ENCODE peak calls at places on chromosomes 6 and 20, in four cellular contexts. Z is left ventricle myocardium inferior, N is fibroblast of lung, X is heart left ventricle. J is an unnamed sample.

GRCh38 chr6:111763381-111763780 is 109.9 kb downstream of the FYN start:
- DNase-seq in Z (no peak), N (peak), X (no peak), J (no peak)

GRCh38 chr6:159092631-159093030 is 47.8 kb upstream of the TAGAP start:
- DNase-seq in Z (no peak), N (peak), X (no peak), J (no peak)

GRCh38 chr20:43537921-43538854 is 20.6 kb upstream of the SGK2 start:
- DNase-seq in Z (peak), N (peak), X (peak), J (peak)

GRCh38 chr6:153084393-153084792 is 46.7 kb downstream of the RGS17 start:
- DNase-seq in Z (no peak), N (peak), X (no peak), J (no peak)

GRCh38 chr6:142207265-142207877 is 60.3 kb downstream of the VTA1 start:
- DNase-seq in Z (peak), N (peak), X (peak), J (peak)

GRCh38 chr6:27188885-27189418 is 58.5 kb upstream of the PRSS16 start:
- DNase-seq in Z (peak), N (peak), X (peak), J (peak)

GRCh38 chr6:104955491-104955890 is 1.4 kb upstream of the LIN28B start:
- DNase-seq in Z (no peak), N (no peak), X (no peak), J (no peak)

GRCh38 chr6:87590989-87591388 is 1.1 kb downstream of the ORC3 start:
- DNase-seq in Z (no peak), N (no peak), X (no peak), J (no peak)

GRCh38 chr20:51350941-51351631 is 191.4 kb downstream of the NFATC2 start:
- DNase-seq in Z (no peak), N (peak), X (no peak), J (no peak)

GRCh38 chr6:113635222-113635970 is 221.7 kb upstream of the MARCKS start:
- DNase-seq in Z (no peak), N (no peak), X (no peak), J (no peak)

GRCh38 chr6:169622618-169623017 is 79.2 kb downstream of the WDR27 start:
- DNase-seq in Z (no peak), N (peak), X (no peak), J (no peak)

GRCh38 chr6:70234561-70235236 is 68.2 kb downstream of the COL9A1 start:
- DNase-seq in Z (no peak), N (no peak), X (no peak), J (no peak)

GRCh38 chr20:20606046-20606445 is 106.4 kb downstream of the RALGAPA2 start:
- DNase-seq in Z (no peak), N (no peak), X (no peak), J (no peak)

GRCh38 chr20:49891486-49891885 is 23.8 kb downstream of the SPATA2 start:
- DNase-seq in Z (no peak), N (no peak), X (no peak), J (no peak)

GRCh38 chr20:48102821-48103635 is 317.7 kb upstream of the SULF2 start:
- DNase-seq in Z (no peak), N (no peak), X (no peak), J (no peak)

GRCh38 chr6:109962271-109962670 is 15.8 kb upstream of the GPR6 start:
- DNase-seq in Z (no peak), N (no peak), X (no peak), J (no peak)

GRCh38 chr6:39377530-39377929 is 55.0 kb upstream of the KCNK16 start:
- DNase-seq in Z (peak), N (peak), X (peak), J (peak)

GRCh38 chr6:37092851-37093727 is 76.9 kb upstream of the PIM1 start:
- DNase-seq in Z (peak), N (no peak), X (no peak), J (no peak)

GRCh38 chr20:1414982-1415381 is 22.1 kb upstream of the FKBP1A start:
- DNase-seq in Z (no peak), N (no peak), X (no peak), J (no peak)

GRCh38 chr6:19332806-19333460 is 504.2 kb upstream of the ID4 start:
- DNase-seq in Z (no peak), N (no peak), X (no peak), J (no peak)

GRCh38 chr6:110934499-110934898 is 24.0 kb upstream of the GTF3C6 start:
- DNase-seq in Z (no peak), N (no peak), X (no peak), J (no peak)

GRCh38 chr6:78863576-78863975 is 3.8 kb upstream of the IRAK1BP1 start:
- DNase-seq in Z (no peak), N (no peak), X (no peak), J (no peak)

GRCh38 chr6:111809264-111809663 is 64.0 kb downstream of the FYN start:
- DNase-seq in Z (no peak), N (no peak), X (no peak), J (no peak)

GRCh38 chr6:81747327-81747726 is 5.2 kb downstream of the TENT5A start:
- DNase-seq in Z (no peak), N (no peak), X (no peak), J (no peak)

GRCh38 chr6:68778356-68779020 is 143.4 kb downstream of the ADGRB3 start:
- DNase-seq in Z (no peak), N (peak), X (peak), J (peak)

GRCh38 chr6:4486543-4487319 is 289.5 kb upstream of the CDYL start:
- DNase-seq in Z (no peak), N (no peak), X (no peak), J (no peak)

GRCh38 chr6:41733707-41734665 is 1.4 kb downstream of the TFEB start:
- DNase-seq in Z (peak), N (peak), X (peak), J (peak)
- H3K27ac ChIP-seq in Z (peak), N (peak), X (peak), J (peak)

GRCh38 chr20:46111836-46112212 is 6.3 kb upstream of the CD40 start:
- DNase-seq in Z (no peak), N (no peak), X (no peak), J (no peak)
- TF ChIP-seq CTCF in Z (no peak), N (no peak), X (no peak), J (no peak)

GRCh38 chr6:151257984-151258445 is 18.2 kb downstream of the AKAP12 start:
- DNase-seq in Z (no peak), N (peak), X (no peak), J (no peak)
- H3K27ac ChIP-seq in Z (peak), N (no peak), X (no peak), J (no peak)

GRCh38 chr6:90369651-90370050 is 73.0 kb upstream of the BACH2 start:
- DNase-seq in Z (no peak), N (no peak), X (no peak), J (no peak)
- TF ChIP-seq CTCF in Z (no peak), N (no peak), X (no peak), J (no peak)

GRCh38 chr20:15555913-15556312 is 1017.3 kb downstream of the KIF16B start:
- DNase-seq in Z (no peak), N (no peak), X (no peak), J (no peak)
- H3K27ac ChIP-seq in Z (no peak), N (no peak), X (no peak), J (no peak)

GRCh38 chr6:33958863-33959651 is 155.3 kb upstream of the MLN start:
- DNase-seq in Z (no peak), N (no peak), X (no peak), J (no peak)
- TF ChIP-seq CTCF in Z (no peak), N (no peak), X (no peak), J (no peak)

DNA sequence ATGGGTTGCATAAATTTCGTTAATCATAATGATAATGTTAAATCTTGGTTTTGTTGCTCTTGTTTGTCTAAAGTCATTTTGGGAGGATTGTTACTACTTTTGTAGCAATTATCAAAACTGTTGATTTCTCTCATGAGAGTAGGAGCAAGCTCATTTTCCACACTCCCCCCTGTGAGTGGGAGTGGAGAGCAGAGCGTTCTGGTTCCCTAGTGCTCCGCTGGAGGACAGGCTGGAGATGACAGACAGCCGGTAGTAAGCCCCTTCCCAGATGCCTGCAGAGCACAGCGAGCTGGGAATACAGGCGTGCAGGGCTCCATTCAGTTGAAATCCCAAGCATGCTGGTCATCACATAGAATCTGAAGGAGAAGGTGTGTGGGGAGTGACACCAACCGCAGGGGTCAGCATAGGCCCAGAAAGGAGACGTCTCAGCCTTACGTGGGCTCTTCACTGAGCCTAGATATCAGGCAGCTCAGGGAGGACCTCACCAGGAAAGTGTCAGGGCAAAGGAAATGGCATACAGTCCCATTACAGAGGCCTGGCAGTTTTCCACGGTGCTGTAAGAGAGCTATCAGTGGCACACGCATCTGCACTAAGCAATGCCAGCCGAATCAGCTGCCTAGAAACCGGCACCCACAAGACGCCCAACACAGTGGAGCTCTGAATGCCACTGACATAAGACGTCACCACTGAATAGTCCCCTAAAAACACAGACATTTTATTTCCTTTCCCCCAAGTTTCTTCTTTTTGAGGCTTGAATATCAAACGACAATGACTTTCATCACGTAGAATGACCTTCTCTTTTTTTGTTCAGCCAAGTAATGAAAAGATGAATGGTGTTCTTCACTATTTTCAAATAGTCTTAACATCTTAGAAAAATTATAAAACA is 89.2 kb upstream of the FOXQ1 start:
- DNase-seq in Z (peak), N (no peak), X (peak), J (no peak)
- H3K27ac ChIP-seq in Z (no peak), N (no peak), X (no peak), J (no peak)

GRCh38 chr20:63691711-63692435 is 4.6 kb upstream of the TNFRSF6B start:
- DNase-seq in Z (no peak), N (no peak), X (peak), J (no peak)

GRCh38 chr20:63690898-63691710 is 5.3 kb upstream of the TNFRSF6B start:
- DNase-seq in Z (no peak), N (no peak), X (no peak), J (no peak)

GRCh38 chr20:63693975-63694595 is 2.4 kb upstream of the TNFRSF6B start:
- DNase-seq in Z (no peak), N (no peak), X (no peak), J (no peak)

GRCh38 chr20:63693079-63693974 is 3.1 kb upstream of the TNFRSF6B start:
- DNase-seq in Z (no peak), N (no peak), X (peak), J (no peak)

DNA sequence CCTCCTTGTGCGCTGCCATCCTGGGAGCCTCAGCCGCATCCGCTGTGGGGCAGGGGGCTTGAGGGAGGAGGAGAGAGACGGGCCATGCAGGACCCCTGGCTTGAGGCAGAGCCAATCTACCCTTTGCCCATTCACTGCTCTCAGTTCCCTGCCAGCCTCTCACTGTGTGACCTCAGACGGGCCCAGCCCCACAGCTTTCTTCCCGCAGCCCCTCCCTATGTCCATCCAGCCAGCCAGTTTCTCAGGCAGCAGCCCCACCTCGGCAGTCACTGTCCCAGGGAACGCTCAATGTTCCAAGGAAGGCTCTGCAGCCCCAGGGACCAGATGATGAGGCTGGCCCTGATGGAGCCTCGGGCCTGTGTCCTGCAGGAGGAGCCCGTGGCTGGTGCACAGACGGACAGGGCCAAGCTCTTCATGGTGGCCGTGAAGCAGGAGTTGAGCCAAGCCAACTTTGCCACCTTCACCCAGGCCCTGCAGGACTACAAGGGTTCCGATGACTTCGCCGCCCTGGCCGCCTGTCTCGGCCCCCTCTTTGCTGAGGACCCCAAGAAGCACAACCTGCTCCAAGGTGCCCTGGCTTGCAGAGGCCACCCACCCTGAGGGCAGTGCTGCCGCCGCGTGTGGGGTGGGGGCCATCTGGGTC is 3.9 kb upstream of the TNFRSF6B start:
- DNase-seq in Z (no peak), N (peak), X (peak), J (no peak)
- TF ChIP-seq CTCF in Z (no peak), N (peak), X (no peak), J (no peak)

DNA sequence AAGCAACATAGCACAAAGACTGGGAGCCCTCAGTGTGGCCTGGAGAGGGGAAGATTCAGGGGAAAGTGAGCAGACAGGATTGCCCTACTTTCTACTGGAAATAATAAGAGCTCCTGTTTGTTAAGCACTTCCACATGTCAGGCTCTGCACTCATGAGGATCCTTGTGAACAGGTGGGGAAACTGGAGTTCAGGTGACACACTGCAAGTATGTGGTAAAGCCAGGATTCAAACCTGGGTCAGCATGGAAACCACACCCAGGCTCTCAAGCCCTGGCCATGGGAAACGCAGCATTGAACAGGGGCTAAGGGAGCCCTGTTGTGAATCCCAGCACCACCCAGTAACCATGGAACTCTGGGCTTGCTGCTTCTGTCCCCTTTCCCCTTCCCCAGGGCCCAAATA is 42.8 kb upstream of the ID1 start:
- DNase-seq in Z (no peak), N (no peak), X (no peak), J (peak)
- H3K27ac ChIP-seq in Z (no peak), N (peak), X (no peak), J (peak)

DNA sequence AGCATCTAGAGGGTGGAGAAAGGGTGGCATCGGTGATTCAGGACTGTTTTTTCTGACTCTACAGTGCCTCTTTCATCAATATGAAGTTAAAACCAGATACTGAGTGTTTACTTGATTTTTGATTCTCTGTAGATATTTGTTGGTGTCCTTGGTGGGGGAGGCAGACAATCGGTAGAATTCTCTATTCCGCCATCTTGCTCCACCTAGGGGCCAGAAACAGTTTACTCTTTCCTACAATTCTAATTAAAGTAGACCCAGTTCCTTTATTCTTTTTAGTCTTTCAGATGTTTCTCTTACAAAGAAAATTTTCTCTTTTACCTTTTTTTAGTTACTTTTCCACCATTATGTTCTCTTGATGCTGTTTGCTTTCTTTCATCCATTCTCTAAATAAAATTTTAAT is 162.1 kb upstream of the RAB32 start:
- DNase-seq in Z (no peak), N (no peak), X (no peak), J (no peak)
- TF ChIP-seq CTCF in Z (no peak), N (no peak), X (no peak), J (no peak)

J was measured in RWPE1.